ENCODE peak calls at places on chromosomes 13 and 19, in six cellular contexts. T, K, W, C, Z and E are unnamed samples.

GRCh38 chr19:13691569-13691968 is 72.8 kb upstream of the MRI1 start:
- DNase-seq in T (no peak), K (no peak), W (no peak), C (no peak), Z (no peak), E (no peak)

GRCh38 chr13:103839460-103839859 is 773.2 kb upstream of the SLC10A2 start:
- DNase-seq in T (no peak), K (no peak), W (peak), C (no peak), Z (no peak), E (no peak)

GRCh38 chr13:90107658-90108057 is 1239.8 kb upstream of the MIR17HG start:
- DNase-seq in T (no peak), K (no peak), W (no peak), C (no peak), Z (no peak), E (no peak)

GRCh38 chr13:34672631-34673030 is 269.4 kb upstream of the NBEA start:
- DNase-seq in T (no peak), K (no peak), W (no peak), C (no peak), Z (no peak), E (no peak)

GRCh38 chr19:19539738-19540703 is 2.0 kb downstream of the CILP2 start:
- DNase-seq in T (no peak), K (peak), W (peak), C (no peak), Z (no peak), E (no peak)

GRCh38 chr19:36041831-36042230 is 9.2 kb upstream of the CLIP3 start:
- DNase-seq in T (no peak), K (no peak), W (no peak), C (peak), Z (no peak), E (no peak)

GRCh38 chr13:25085125-25085742 is 10.7 kb upstream of the PABPC3 start:
- DNase-seq in T (no peak), K (no peak), W (peak), C (peak), Z (no peak), E (no peak)

GRCh38 chr13:31807090-31807541 is 67.8 kb downstream of the RXFP2 start:
- DNase-seq in T (no peak), K (no peak), W (no peak), C (no peak), Z (no peak), E (no peak)

GRCh38 chr13:41696163-41697003 is 239.0 kb downstream of the RGCC start:
- DNase-seq in T (no peak), K (no peak), W (no peak), C (peak), Z (no peak), E (no peak)

GRCh38 chr19:48631254-48631653 is 5.9 kb downstream of the DBP start:
- DNase-seq in T (no peak), K (no peak), W (no peak), C (no peak), Z (no peak), E (no peak)

GRCh38 chr13:97781891-97782305 is 171.6 kb upstream of the IPO5 start:
- DNase-seq in T (no peak), K (no peak), W (no peak), C (no peak), Z (no peak), E (no peak)

GRCh38 chr13:27977476-27978300 is 8.6 kb upstream of the CDX2 start:
- DNase-seq in T (no peak), K (no peak), W (no peak), C (no peak), Z (no peak), E (no peak)

GRCh38 chr19:55443045-55443823 is at the start of gene SHISA7:
- DNase-seq in T (no peak), K (peak), W (peak), C (no peak), Z (no peak), E (no peak)

DNA sequence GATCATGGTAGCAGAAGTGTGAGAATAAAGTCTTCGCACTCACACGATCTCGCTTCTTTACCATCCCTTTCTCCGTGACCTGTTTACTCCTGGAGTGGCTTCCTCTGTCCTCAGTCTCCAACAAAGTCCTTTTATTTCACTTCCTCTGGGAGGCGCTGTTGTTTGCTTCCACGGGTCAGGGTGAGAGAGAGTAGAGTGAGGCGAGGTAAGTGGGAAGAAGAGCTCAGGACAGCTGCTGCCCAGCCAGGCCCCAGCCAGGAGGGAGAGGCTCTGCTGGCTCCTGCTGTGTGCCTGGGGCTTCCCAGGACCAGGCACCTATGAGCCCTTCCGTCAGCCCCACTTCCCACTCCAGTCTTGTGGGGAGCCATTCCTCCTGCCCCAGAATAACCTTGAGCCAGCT is 242.1 kb downstream of the FGF9 start:
- DNase-seq in T (no peak), K (no peak), W (no peak), C (no peak), Z (no peak), E (no peak)
- TF ChIP-seq TAF1 in T (no peak), K (no peak), W (no peak), C (no peak), Z (no peak), E (no peak)

GRCh38 chr19:7682175-7682855 is 1.7 kb downstream of the TRAPPC5 start:
- DNase-seq in T (no peak), K (no peak), W (no peak), C (no peak), Z (no peak), E (no peak)

GRCh38 chr19:7679017-7679720 is 1.5 kb upstream of the TRAPPC5 start:
- DNase-seq in T (no peak), K (peak), W (peak), C (peak), Z (no peak), E (no peak)

GRCh38 chr19:7681336-7682174 is 922 bp downstream of the TRAPPC5 start:
- DNase-seq in T (peak), K (peak), W (peak), C (peak), Z (no peak), E (peak)

GRCh38 chr19:7679771-7680605 is 645 bp upstream of the TRAPPC5 start:
- DNase-seq in T (no peak), K (no peak), W (no peak), C (no peak), Z (no peak), E (no peak)

GRCh38 chr19:7680606-7681335 is at the start of gene TRAPPC5:
- DNase-seq in T (peak), K (peak), W (peak), C (peak), Z (no peak), E (peak)
- TF ChIP-seq POLR2AphosphoS5 in T (no peak), K (no peak), W (peak), C (peak), Z (no peak), E (no peak)

GRCh38 chr13:76516013-76516412 is 370.2 kb downstream of the KCTD12 start:
- DNase-seq in T (no peak), K (no peak), W (no peak), C (no peak), Z (no peak), E (no peak)
- TF ChIP-seq TAF1 in T (no peak), K (no peak), W (no peak), C (no peak), Z (no peak), E (no peak)

DNA sequence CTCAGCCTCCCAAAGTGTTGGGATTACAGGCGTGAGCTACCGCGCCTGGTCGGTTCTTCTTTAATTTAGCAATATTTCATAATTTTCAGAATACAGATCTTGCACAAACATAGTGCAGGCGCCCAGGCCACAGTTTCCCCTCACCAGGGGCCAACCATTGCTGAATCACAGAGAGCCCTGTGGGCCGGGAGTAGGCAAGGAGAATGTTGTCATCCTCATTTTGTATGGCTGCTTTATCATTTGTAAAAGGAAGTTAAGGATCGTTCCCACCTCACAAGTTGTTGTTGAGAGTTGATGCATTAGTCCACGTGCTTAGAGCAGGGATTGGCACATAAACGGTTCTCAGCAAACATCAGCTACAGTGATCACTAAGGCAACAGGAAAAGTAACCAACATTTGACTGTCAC is 30.2 kb downstream of the MEIS3 start:
- DNase-seq in T (no peak), K (no peak), W (no peak), C (peak), Z (no peak), E (no peak)
- TF ChIP-seq POLR2AphosphoS5 in T (no peak), K (no peak), W (no peak), C (no peak), Z (no peak), E (no peak)

GRCh38 chr19:45340899-45341453 is 426 bp downstream of the KLC3 start:
- DNase-seq in T (no peak), K (no peak), W (no peak), C (no peak), Z (no peak), E (no peak)

GRCh38 chr19:45339629-45340028 is 921 bp upstream of the KLC3 start:
- DNase-seq in T (no peak), K (no peak), W (no peak), C (no peak), Z (no peak), E (no peak)

GRCh38 chr19:45336696-45337251 is 3.8 kb upstream of the KLC3 start:
- DNase-seq in T (no peak), K (no peak), W (peak), C (no peak), Z (no peak), E (no peak)

GRCh38 chr19:45342911-45343310 is 2.4 kb downstream of the KLC3 start:
- DNase-seq in T (no peak), K (no peak), W (no peak), C (no peak), Z (no peak), E (no peak)

GRCh38 chr19:45340232-45340898 is at the start of gene KLC3:
- DNase-seq in T (peak), K (peak), W (peak), C (no peak), Z (no peak), E (no peak)
- TF ChIP-seq TAF1 in T (no peak), K (no peak), W (no peak), C (no peak), Z (no peak), E (no peak)

DNA sequence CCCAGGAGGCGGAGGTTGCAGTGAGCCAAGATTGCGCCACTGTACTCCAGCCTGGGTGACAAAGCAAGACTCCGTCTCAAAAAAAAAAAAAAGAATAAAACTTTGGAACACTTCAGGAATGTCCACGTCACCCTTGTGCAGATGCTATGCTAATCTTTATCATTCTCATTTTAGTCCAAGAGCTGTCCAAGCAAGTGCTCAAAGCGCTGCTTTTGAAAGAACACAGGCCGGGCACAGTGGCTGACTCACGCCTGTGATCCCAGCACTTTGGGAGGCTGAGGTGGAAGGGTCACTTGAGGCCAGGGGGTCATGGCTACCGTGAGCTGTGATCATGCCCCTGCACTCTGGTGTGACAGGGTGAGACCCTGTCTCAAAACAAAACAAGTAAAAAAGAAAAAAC is 11.1 kb upstream of the UQCR11 start:
- DNase-seq in T (no peak), K (no peak), W (no peak), C (no peak), Z (no peak), E (no peak)
- TF ChIP-seq POLR2AphosphoS5 in T (no peak), K (no peak), W (no peak), C (no peak), Z (no peak), E (no peak)

GRCh38 chr13:95228130-95228529 is 73.1 kb downstream of the ABCC4 start:
- DNase-seq in T (no peak), K (no peak), W (no peak), C (no peak), Z (no peak), E (no peak)
- TF ChIP-seq TAF1 in T (no peak), K (no peak), W (no peak), C (no peak), Z (no peak), E (no peak)

DNA sequence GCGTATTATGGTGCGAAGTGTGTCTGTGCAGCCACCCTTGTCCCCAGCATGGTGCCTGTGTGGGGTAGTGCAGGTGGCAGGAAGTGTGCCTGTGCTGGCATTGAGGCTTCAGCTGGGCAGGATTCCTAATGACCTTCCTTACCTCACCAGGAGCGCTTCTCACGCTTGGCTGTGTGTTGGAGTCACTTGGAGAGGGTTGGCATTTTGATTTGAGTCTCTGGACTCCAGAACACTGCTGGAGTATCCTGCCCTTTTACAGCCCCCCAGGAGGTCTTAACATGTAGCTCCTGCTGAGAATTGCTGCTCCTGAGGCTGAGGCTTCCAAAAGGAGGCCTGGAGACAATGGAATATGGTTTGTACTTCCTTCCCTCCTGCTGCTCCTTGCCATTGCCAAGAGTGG is 87.0 kb downstream of the ARHGEF7 start:
- DNase-seq in T (no peak), K (no peak), W (no peak), C (no peak), Z (no peak), E (no peak)
- TF ChIP-seq POLR2AphosphoS5 in T (no peak), K (no peak), W (no peak), C (no peak), Z (no peak), E (no peak)